ENCODE peak calls at places on chromosomes 3 and 15, in ten cellular contexts. I is posterior cingulate gyrus; D is AG04450; N is nephron progenitor cell; E is activated naive CD4-positive, alpha-beta T cell treated with Interleukin-2 at 50 U/mL for 16 hours; G is stimulated activated CD8-positive, alpha-beta memory T cell treated with anti-CD3 and anti-CD28 coated beads, Interleukin-2, amount 100 ng/mL, for 1 hour; H is NCI-H1105; C is aorta; X is iPS-NIHi11; F is T follicular helper cell. O is an unnamed sample.

GRCh38 chr3:152650177-152650576 is 184.8 kb upstream of the P2RY1 start:
- DNase-seq in I (peak), D (no peak), N (no peak), E (no peak), G (no peak), H (no peak), C (no peak), X (no peak), F (no peak), O (no peak)

GRCh38 chr3:50274371-50275104 is 4.3 kb upstream of the LSMEM2 start:
- DNase-seq in I (peak), D (no peak), N (peak), E (peak), G (peak), H (peak), C (peak), X (peak), F (peak), O (peak)

GRCh38 chr15:52718551-52718950 is 39.4 kb upstream of the ATOSA start:
- DNase-seq in I (no peak), D (no peak), N (no peak), E (no peak), G (no peak), H (no peak), C (no peak), X (no peak), F (no peak), O (no peak)

GRCh38 chr3:119817964-119818363 is 36.1 kb downstream of the NR1I2 start:
- DNase-seq in I (no peak), D (no peak), N (no peak), E (no peak), G (no peak), H (no peak), C (no peak), X (no peak), F (no peak), O (no peak)

GRCh38 chr3:132004571-132004970 is 30.2 kb downstream of the CPNE4 start:
- DNase-seq in I (no peak), D (no peak), N (no peak), E (no peak), G (no peak), H (no peak), C (no peak), X (no peak), F (no peak), O (no peak)

GRCh38 chr3:179113903-179114302 is 34.3 kb upstream of the PIK3CA start:
- DNase-seq in I (no peak), D (no peak), N (no peak), E (no peak), G (no peak), H (no peak), C (no peak), X (no peak), F (no peak), O (no peak)

GRCh38 chr3:105140899-105141367 is 225.8 kb upstream of the ALCAM start:
- DNase-seq in I (no peak), D (no peak), N (no peak), E (no peak), G (no peak), H (no peak), C (no peak), X (no peak), F (no peak), O (no peak)

GRCh38 chr3:165217739-165218138 is 21.6 kb upstream of the SLITRK3 start:
- DNase-seq in I (no peak), D (no peak), N (no peak), E (no peak), G (no peak), H (no peak), C (no peak), X (no peak), F (no peak), O (no peak)

GRCh38 chr3:175082631-175083030 is 223.5 kb downstream of the NAALADL2 start:
- DNase-seq in I (no peak), D (no peak), N (no peak), E (no peak), G (no peak), H (peak), C (no peak), X (no peak), F (no peak), O (no peak)

GRCh38 chr3:166110102-166110501 is 272.9 kb upstream of the BCHE start:
- DNase-seq in I (no peak), D (no peak), N (no peak), E (no peak), G (no peak), H (no peak), C (no peak), X (no peak), F (no peak), O (no peak)

GRCh38 chr15:94079459-94079858 is 151.9 kb upstream of the MCTP2 start:
- DNase-seq in I (no peak), D (no peak), N (no peak), E (no peak), G (no peak), H (no peak), C (no peak), X (no peak), F (no peak), O (no peak)

GRCh38 chr3:95511915-95512314 is 1302.5 kb upstream of the EPHA6 start:
- DNase-seq in I (no peak), D (no peak), N (no peak), E (no peak), G (no peak), H (no peak), C (no peak), X (no peak), F (no peak), O (no peak)

GRCh38 chr15:98689431-98689861 is 41.1 kb downstream of the IGF1R start:
- DNase-seq in I (no peak), D (no peak), N (no peak), E (no peak), G (no peak), H (no peak), C (no peak), X (no peak), F (no peak), O (no peak)

GRCh38 chr3:167116120-167116922 is 263.8 kb downstream of the ZBBX start:
- DNase-seq in I (no peak), D (no peak), N (no peak), E (no peak), G (no peak), H (no peak), C (no peak), X (no peak), F (no peak), O (no peak)

GRCh38 chr3:73349657-73350056 is 275.1 kb downstream of the PDZRN3 start:
- DNase-seq in I (no peak), D (no peak), N (no peak), E (no peak), G (no peak), H (no peak), C (no peak), X (no peak), F (no peak), O (no peak)

GRCh38 chr3:195892355-195893120 is 15.8 kb downstream of the TNK2 start:
- DNase-seq in I (peak), D (no peak), N (peak), E (no peak), G (no peak), H (no peak), C (peak), X (no peak), F (no peak), O (no peak)

O was measured in activated gamma-delta T cell treated with Interleukin-2 at 50 U/mL for 16 hours.